ENCODE peak calls at places on chromosomes 3 and 15, in six cellular contexts. V is left lung, N is esophagus squamous epithelium, X is head of caudate nucleus, L is nephron progenitor cell, D is adipocyte. J is an unnamed sample.

GRCh38 chr15:66735909-66736305 is 33.9 kb downstream of the SMAD6 start:
- DNase-seq in V (no peak), N (no peak), X (peak; percentile 46), L (no peak), D (no peak), J (peak; percentile 60)

GRCh38 chr3:16300881-16301359 is 35.9 kb downstream of the OXNAD1 start:
- DNase-seq in V (no peak), N (no peak), X (no peak), L (no peak), D (no peak), J (no peak)

GRCh38 chr3:170081079-170081741 is 43.4 kb downstream of the GPR160 start:
- DNase-seq in V (no peak), N (no peak), X (no peak), L (no peak), D (peak; percentile 80), J (no peak)

GRCh38 chr3:176906046-176906905 is 291.0 kb downstream of the TBL1XR1 start:
- DNase-seq in V (no peak), N (no peak), X (no peak), L (no peak), D (peak; percentile 77), J (no peak)

GRCh38 chr3:6921041-6921440 is 60.1 kb downstream of the GRM7 start:
- DNase-seq in V (no peak), N (no peak), X (no peak), L (no peak), D (no peak), J (no peak)

GRCh38 chr15:45157974-45158373 is 28.2 kb downstream of the DUOX1 start:
- DNase-seq in V (no peak), N (no peak), X (peak; percentile 76), L (no peak), D (peak; percentile 75), J (no peak)

GRCh38 chr3:42012935-42013651 is 51.2 kb upstream of the ULK4 start:
- DNase-seq in V (peak; percentile 97), N (peak; percentile 34), X (peak; percentile 65), L (no peak), D (peak; percentile 89), J (peak; percentile 84)

GRCh38 chr3:195149292-195149691 is 121.7 kb downstream of the XXYLT1 start:
- DNase-seq in V (no peak), N (no peak), X (no peak), L (no peak), D (no peak), J (no peak)

GRCh38 chr15:92806763-92807162 is 93.4 kb upstream of the CHD2 start:
- DNase-seq in V (no peak), N (no peak), X (no peak), L (no peak), D (no peak), J (peak; percentile 65)